ENCODE peak calls at places on chromosomes 16 and 17, in six cellular contexts. A, P, O, C, W and K are unnamed samples.

GRCh38 chr16:51638338-51639135 is 487.5 kb upstream of the SALL1 start:
- DNase-seq in C (peak; percentile 6), W (no peak), P (no peak), O (peak; percentile 35), A (no peak), K (no peak)

GRCh38 chr17:31469959-31470358 is 78.5 kb downstream of the RAB11FIP4 start:
- DNase-seq in A (no peak), P (no peak), C (no peak), W (peak; percentile 30), O (no peak), K (no peak)

GRCh38 chr17:63998050-63998720 is at the start of gene PRR29:
- DNase-seq in O (peak; percentile 74), A (peak; percentile 76), W (peak; percentile 85), C (peak; percentile 31), P (no peak), K (peak; percentile 79)

GRCh38 chr16:86508947-86509758 is 1.2 kb upstream of the FOXF1 start:
- DNase-seq in O (peak; percentile 94), C (peak; percentile 89), W (peak; percentile 59), A (peak; percentile 36), P (no peak), K (peak; percentile 48)

GRCh38 chr16:49472598-49472997 is 99.0 kb downstream of the C16orf78 start:
- DNase-seq in C (no peak), O (no peak), W (no peak), P (no peak), A (no peak), K (no peak)

GRCh38 chr17:65956814-65957213 is 235.1 kb downstream of the CEP112 start:
- DNase-seq in W (no peak), A (peak; percentile 36), P (no peak), C (peak; percentile 28), O (peak; percentile 17), K (no peak)

GRCh38 chr16:64751906-64752305 is 370.0 kb downstream of the CDH11 start:
- DNase-seq in W (peak; percentile 11), A (no peak), O (peak; percentile 74), C (peak; percentile 90), P (no peak), K (no peak)

GRCh38 chr17:75959839-75960511 is 19.0 kb downstream of the ACOX1 start:
- DNase-seq in C (no peak), A (no peak), O (no peak), W (no peak), P (no peak), K (no peak)

GRCh38 chr17:63984651-63985386 is 12.1 kb upstream of the SCN4A start:
- DNase-seq in C (peak; percentile 91), W (no peak), A (peak; percentile 48), P (no peak), O (peak; percentile 88), K (no peak)

GRCh38 chr17:72030067-72030899 is 90.5 kb upstream of the SOX9 start:
- DNase-seq in W (peak; percentile 97), C (peak; percentile 61), O (peak; percentile 77), A (no peak), P (peak; percentile 70), K (peak; percentile 45)

GRCh38 chr17:43175213-43176118 is 4.5 kb downstream of the NBR1 start:
- DNase-seq in W (peak; percentile 49), A (peak; percentile 100), C (peak; percentile 84), P (no peak), O (peak; percentile 21), K (no peak)

GRCh38 chr17:16980061-16980460 is 8.1 kb upstream of the TNFRSF13B start:
- DNase-seq in W (no peak), C (no peak), A (peak; percentile 66), P (no peak), O (no peak), K (no peak)

GRCh38 chr17:7380321-7380720 is 568 bp upstream of the TNK1 start:
- DNase-seq in P (no peak), C (peak; percentile 47), W (peak; percentile 46), A (peak; percentile 94), O (no peak), K (no peak)

GRCh38 chr16:73735954-73736353 is 560.7 kb upstream of the PSMD7 start:
- DNase-seq in P (no peak), C (no peak), W (no peak), O (no peak), A (no peak), K (no peak)

GRCh38 chr16:73418746-73419145 is 370.8 kb upstream of the ZFHX3 start:
- DNase-seq in C (peak; percentile 22), A (no peak), O (no peak), P (no peak), W (no peak), K (no peak)

GRCh38 chr16:9447195-9447551 is 355.7 kb downstream of the HAPSTR1 start:
- DNase-seq in P (no peak), O (no peak), C (no peak), W (no peak), A (no peak), K (no peak)

GRCh38 chr16:4500283-4500682 is 24.1 kb downstream of the HMOX2 start:
- DNase-seq in C (peak; percentile 88), A (peak; percentile 84), O (peak; percentile 93), P (no peak), W (peak; percentile 85), K (no peak)

GRCh38 chr16:23334421-23334853 is 32.3 kb downstream of the SCNN1B start:
- DNase-seq in C (no peak), A (no peak), P (no peak), O (no peak), W (no peak), K (no peak)

GRCh38 chr17:51120357-51120738 is 320 bp downstream of the SPAG9 start:
- DNase-seq in A (peak; percentile 56), P (no peak), C (peak; percentile 14), O (no peak), W (peak; percentile 71), K (no peak)

GRCh38 chr16:24538756-24539294 is 541 bp upstream of the RBBP6 start:
- DNase-seq in W (no peak), O (peak; percentile 92), C (no peak), A (peak; percentile 83), P (no peak), K (no peak)

GRCh38 chr16:23171234-23171948 is 11.2 kb upstream of the SCNN1G start:
- DNase-seq in W (no peak), C (peak; percentile 15), P (no peak), O (no peak), A (peak; percentile 61), K (no peak)

GRCh38 chr16:54050281-54051210 is 236.0 kb downstream of the IRX3 start:
- DNase-seq in O (peak; percentile 22), P (no peak), C (no peak), A (no peak), W (peak; percentile 52), K (no peak)

GRCh38 chr17:17990282-17990681 is 17.6 kb downstream of the DRC3 start:
- DNase-seq in W (no peak), O (no peak), C (no peak), A (peak; percentile 69), P (no peak), K (no peak)

GRCh38 chr17:64146418-64147109 is 16.6 kb upstream of the ERN1 start:
- DNase-seq in P (no peak), A (peak; percentile 63), O (peak; percentile 85), W (peak; percentile 75), C (peak; percentile 72), K (no peak)

GRCh38 chr17:69450131-69450530 is 35.6 kb downstream of the MAP2K6 start:
- DNase-seq in P (no peak), O (no peak), A (no peak), C (no peak), W (no peak), K (no peak)

GRCh38 chr17:69450857-69451410 is 36.4 kb downstream of the MAP2K6 start:
- DNase-seq in P (no peak), O (peak; percentile 20), W (no peak), A (no peak), C (no peak), K (no peak)

GRCh38 chr17:69451416-69452394 is 37.2 kb downstream of the MAP2K6 start:
- DNase-seq in W (peak; percentile 41), P (no peak), A (no peak), O (no peak), C (no peak), K (no peak)

GRCh38 chr17:69447726-69448125 is 33.2 kb downstream of the MAP2K6 start:
- DNase-seq in C (no peak), P (no peak), A (no peak), O (no peak), W (no peak), K (no peak)

DNA sequence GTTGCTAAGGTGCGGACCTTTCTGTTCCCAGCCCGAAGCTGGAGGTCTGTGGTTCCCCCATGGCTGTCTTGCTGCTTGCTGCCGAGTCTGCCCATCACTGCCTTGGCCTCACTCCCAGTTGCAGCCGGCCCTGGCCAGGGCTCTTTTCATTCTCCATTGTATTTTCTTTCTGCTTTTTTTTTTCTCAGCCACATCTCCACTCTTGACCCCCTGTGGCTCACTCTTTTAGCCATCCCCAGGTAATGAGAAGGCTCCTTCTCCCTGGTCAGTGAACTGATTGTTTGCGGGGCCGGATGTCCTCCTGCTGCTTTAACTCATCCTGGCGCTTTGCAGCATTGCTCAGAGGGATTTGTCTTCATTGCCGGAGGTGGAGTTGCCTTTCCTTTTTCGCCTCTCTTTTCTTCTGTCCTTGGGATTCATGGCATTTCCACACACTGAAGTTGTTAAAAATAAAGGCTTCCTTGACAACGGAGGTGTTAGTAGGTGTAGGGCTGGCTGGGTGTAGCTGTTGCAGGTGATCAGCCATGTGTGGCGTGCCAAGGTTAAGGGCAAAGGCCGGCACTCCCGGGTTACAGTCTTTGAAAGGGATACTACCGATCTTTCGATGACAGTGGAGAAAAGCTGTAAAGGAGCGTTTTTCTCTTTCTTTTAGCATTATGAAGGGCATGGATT is 34.1 kb downstream of the MAP2K6 start:
- DNase-seq in W (peak; percentile 98), O (peak; percentile 16), P (peak; percentile 83), C (no peak), A (no peak), K (peak; percentile 73)
- H3K4me3 ChIP-seq in W (no peak overlapping the region), O (peak overlapping the region; percentile 17), P (no peak overlapping the region), C (no peak overlapping the region), A (no peak overlapping the region), K (no peak overlapping the region)

DNA sequence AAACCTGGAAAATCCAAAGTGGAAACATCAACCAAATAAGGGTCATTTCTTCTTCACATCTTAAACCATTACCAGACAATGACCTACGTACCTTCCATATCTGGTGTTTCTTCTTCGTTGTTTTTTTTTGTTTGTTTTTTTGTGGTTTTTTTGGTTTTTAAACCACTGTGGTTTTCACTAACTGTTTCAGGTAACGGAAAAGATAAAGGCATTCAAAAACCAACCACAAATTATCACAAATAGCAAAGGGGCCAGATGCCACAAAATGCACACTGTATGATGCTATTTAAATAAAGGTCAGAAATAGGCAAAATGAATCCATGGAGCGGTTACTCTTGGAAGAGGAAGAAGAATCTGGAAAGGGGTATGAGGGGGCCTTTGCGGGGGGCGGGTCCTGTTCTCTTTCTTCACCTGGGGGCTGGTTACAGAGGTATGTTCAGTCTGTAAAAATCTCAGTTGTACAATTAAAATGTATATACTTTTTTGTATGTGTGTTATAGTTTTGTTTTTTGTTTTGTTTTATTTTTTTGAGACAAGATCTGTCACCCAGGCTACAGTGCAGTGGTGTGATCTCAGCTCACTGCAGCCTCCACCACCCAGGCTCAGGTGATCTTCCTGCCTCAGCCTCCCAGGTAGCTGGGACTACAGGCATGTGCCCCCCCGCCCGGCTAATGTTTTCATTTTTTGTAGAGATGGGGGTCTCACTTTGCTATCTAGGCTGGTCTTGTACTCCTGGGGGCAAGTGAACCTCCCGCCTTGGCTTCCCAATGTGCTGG is 29.6 kb downstream of the LITAF start:
- DNase-seq in P (no peak), A (no peak), W (no peak), C (no peak), O (no peak), K (no peak)
- H3K4me2 ChIP-seq in P (no peak overlapping the region), A (no peak overlapping the region), W (no peak overlapping the region), C (no peak overlapping the region), O (no peak overlapping the region), K (no peak overlapping the region)

GRCh38 chr17:38981640-38982039 is 14.4 kb upstream of the FBXO47 start:
- DNase-seq in P (no peak), C (peak; percentile 17), W (no peak), A (no peak), O (peak; percentile 41), K (no peak)
- H3K4ac ChIP-seq in P (no peak overlapping the region), C (peak overlapping the region; percentile 97), W (no peak overlapping the region), A (no peak overlapping the region), O (no peak overlapping the region), K (no peak overlapping the region)

GRCh38 chr16:84992700-84993075 is 18.6 kb downstream of the ZDHHC7 start:
- DNase-seq in O (no peak), C (no peak), W (no peak), A (no peak), P (no peak), K (no peak)
- H3K4me3 ChIP-seq in O (peak overlapping the region; percentile 23), C (no peak overlapping the region), W (no peak overlapping the region), A (no peak overlapping the region), P (no peak overlapping the region), K (no peak overlapping the region)